ENCODE peak calls at places on chromosomes 16 and 17, in seven cellular contexts. E is WTC11, P is HCT116, Y is A549, V is GM12878, K is SK-N-SH, C is K562. D is an unnamed sample.
A peak's percentile ranks its signal among the peaks of the same experiment; 100 is the strongest.

GRCh38 chr16:74740795-74741304 is 33.8 kb downstream of the FA2H start:
- DNase-seq in Y (peak; percentile 95), K (no peak), C (no peak), P (peak; percentile 75), V (no peak), E (no peak), D (peak; percentile 25)

GRCh38 chr17:14270508-14270907 is 30.4 kb upstream of the HS3ST3B1 start:
- DNase-seq in E (no peak), C (no peak), Y (no peak), V (no peak), K (no peak), P (no peak), D (no peak)

GRCh38 chr16:75318737-75319136 is 67.3 kb upstream of the BCAR1 start:
- DNase-seq in C (no peak), V (no peak), Y (no peak), E (no peak), K (no peak), P (no peak), D (no peak)

GRCh38 chr17:47276444-47276843 is 22.8 kb downstream of the ITGB3 start:
- DNase-seq in Y (no peak), E (no peak), P (no peak), V (no peak), K (no peak), C (no peak), D (no peak)

GRCh38 chr16:67254809-67255552 is 6.2 kb downstream of the SLC9A5 start:
- DNase-seq in P (no peak), E (no peak), V (no peak), Y (no peak), C (peak; percentile 71), K (no peak), D (no peak)

GRCh38 chr17:74866198-74866835 is 6.5 kb downstream of the FDXR start:
- DNase-seq in P (no peak), Y (no peak), C (no peak), K (no peak), V (no peak), E (no peak), D (no peak)

GRCh38 chr17:75404739-75405364 is 626 bp downstream of the GRB2 start:
- DNase-seq in K (peak; percentile 67), V (no peak), Y (peak; percentile 58), P (no peak), E (peak; percentile 47), C (peak; percentile 72), D (peak; percentile 58)

GRCh38 chr17:39617100-39617445 is 9.4 kb upstream of the NEUROD2 start:
- DNase-seq in V (no peak), K (no peak), Y (no peak), C (no peak), P (no peak), E (no peak), D (no peak)

GRCh38 chr16:53780051-53780450 is 76.1 kb downstream of the FTO start:
- DNase-seq in E (no peak), V (no peak), K (no peak), C (no peak), P (no peak), Y (no peak), D (no peak)

GRCh38 chr16:66952430-66953139 is 8.5 kb upstream of the CES3 start:
- DNase-seq in C (no peak), P (no peak), Y (no peak), V (no peak), K (no peak), E (no peak), D (no peak)

GRCh38 chr17:54455251-54455868 is 445.3 kb upstream of the TOM1L1 start:
- DNase-seq in K (no peak), P (no peak), E (no peak), V (no peak), C (no peak), Y (no peak), D (no peak)

GRCh38 chr17:45234641-45235040 is 13.0 kb downstream of the FMNL1 start:
- DNase-seq in C (peak; percentile 59), E (peak; percentile 81), P (no peak), Y (no peak), V (no peak), K (peak; percentile 79), D (peak; percentile 54)

GRCh38 chr16:12675852-12676251 is 127.8 kb downstream of the CPPED1 start:
- DNase-seq in C (peak; percentile 64), Y (peak; percentile 18), P (no peak), E (no peak), K (no peak), V (no peak), D (no peak)

GRCh38 chr17:46841561-46842379 is 9.6 kb upstream of the WNT9B start:
- DNase-seq in C (peak; percentile 52), V (no peak), Y (peak; percentile 54), P (no peak), K (peak; percentile 96), E (peak; percentile 78), D (peak; percentile 26)

GRCh38 chr17:2701161-2701995 is 10.2 kb downstream of the CLUH start:
- DNase-seq in C (no peak), P (no peak), V (no peak), K (peak; percentile 24), E (peak; percentile 10), Y (no peak), D (no peak)

GRCh38 chr16:69110406-69110805 is 5.0 kb downstream of the HAS3 start:
- DNase-seq in Y (no peak), P (no peak), C (no peak), K (no peak), V (no peak), E (no peak), D (no peak)

GRCh38 chr17:49576121-49576905 is 642 bp downstream of the NXPH3 start:
- DNase-seq in P (no peak), Y (no peak), K (peak; percentile 93), V (no peak), C (peak; percentile 47), E (peak; percentile 70), D (no peak)

GRCh38 chr17:73359987-73360410 is 48.2 kb upstream of the CDC42EP4 start:
- DNase-seq in P (peak; percentile 59), K (peak; percentile 63), E (peak; percentile 81), Y (no peak), V (no peak), C (no peak), D (no peak)

GRCh38 chr16:27401768-27402568 is at the start of gene IL21R:
- DNase-seq in V (peak; percentile 85), P (no peak), E (no peak), Y (no peak), C (peak; percentile 13), K (peak; percentile 38), D (peak; percentile 81)

GRCh38 chr16:4426021-4426684 is 485 bp downstream of the DNAJA3 start:
- DNase-seq in P (no peak), C (peak; percentile 64), K (peak; percentile 47), E (peak; percentile 21), Y (peak; percentile 18), V (no peak), D (peak; percentile 52)

GRCh38 chr17:82846061-82846691 is 6.4 kb upstream of the ZNF750 start:
- DNase-seq in C (no peak), V (no peak), Y (no peak), E (no peak), P (no peak), K (no peak), D (no peak)
- TF ChIP-seq MAX in C (no peak), V (no peak), Y (no peak), E (no peak), P (no peak), K (no peak), D (no peak)

DNA sequence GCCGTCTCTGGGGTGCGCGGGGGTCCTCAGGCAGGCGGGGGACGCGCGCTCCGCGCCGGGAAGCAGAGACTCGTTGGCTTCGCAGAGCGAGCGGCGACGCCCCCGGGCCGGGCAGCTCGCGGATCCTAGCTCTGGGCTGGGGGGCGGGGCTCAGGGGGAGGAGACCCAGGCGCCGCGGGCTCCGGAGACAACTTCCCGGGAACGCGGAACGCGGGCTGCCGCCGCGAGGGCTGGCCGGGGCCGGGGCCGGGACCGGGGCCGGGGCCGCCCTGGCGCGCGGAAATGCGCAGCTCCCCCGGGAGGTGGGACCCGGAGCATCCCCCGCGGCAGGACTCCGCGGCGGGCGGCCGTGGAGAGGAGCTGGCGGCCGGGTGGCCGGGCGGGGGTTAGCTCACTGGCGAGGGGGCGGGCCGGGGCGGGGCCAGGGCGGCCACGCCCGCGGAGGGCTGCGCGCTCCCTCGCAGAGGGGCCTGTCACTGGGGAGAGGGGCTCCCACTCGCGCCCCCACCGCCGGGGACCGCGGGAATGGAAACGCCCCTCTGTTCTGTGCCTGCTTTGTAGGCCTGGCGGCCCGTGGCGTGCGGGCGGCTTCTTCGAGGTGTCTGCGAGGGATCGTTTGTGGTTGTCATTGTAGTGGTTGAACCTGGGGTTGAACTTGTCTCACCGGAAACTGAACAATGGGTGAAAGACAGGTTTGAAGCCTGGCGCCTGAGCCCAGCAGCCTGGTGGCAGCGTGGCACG is at the start of gene GAS7:
- DNase-seq in E (peak; percentile 81), P (no peak), K (peak; percentile 65), C (no peak), V (no peak), Y (peak; percentile 61), D (peak; percentile 81)
- TF ChIP-seq MAX in E (no peak), P (no peak), K (no peak), C (no peak), V (no peak), Y (no peak), D (no peak)

GRCh38 chr17:31581022-31581483 is 189.6 kb downstream of the RAB11FIP4 start:
- DNase-seq in V (no peak), P (no peak), C (no peak), K (peak; percentile 84), Y (no peak), E (no peak), D (no peak)
- TF ChIP-seq MAX in V (no peak), P (no peak), C (no peak), K (peak; percentile 63), Y (no peak), E (no peak), D (no peak)

DNA sequence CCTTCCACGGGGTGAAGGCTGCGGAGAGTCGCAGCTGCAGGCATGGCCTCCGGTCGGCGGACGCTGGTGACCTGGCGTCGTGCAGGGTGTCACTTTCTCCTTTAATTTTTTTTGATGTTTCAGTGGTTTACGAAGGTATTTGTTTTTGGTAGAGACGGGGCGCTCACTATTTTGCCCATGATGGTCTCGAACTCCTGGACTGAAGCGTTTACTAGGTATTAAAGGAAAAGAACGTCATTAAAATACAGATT is 17.1 kb downstream of the ZNF213 start:
- DNase-seq in E (no peak), P (no peak), K (no peak), V (no peak), C (no peak), Y (no peak), D (no peak)
- TF ChIP-seq MAX in E (no peak), P (no peak), K (no peak), V (no peak), C (no peak), Y (no peak), D (no peak)

GRCh38 chr17:78797691-78798585 is 15.9 kb upstream of the CYTH1 start:
- DNase-seq in K (no peak), E (no peak), V (no peak), C (no peak), Y (no peak), P (no peak), D (no peak)
- TF ChIP-seq MAX in K (no peak), E (no peak), V (no peak), C (no peak), Y (no peak), P (no peak), D (no peak)

GRCh38 chr16:21953541-21953902 is 361 bp downstream of the UQCRC2 start:
- DNase-seq in E (no peak), P (no peak), K (no peak), C (no peak), V (no peak), Y (no peak), D (no peak)
- TF ChIP-seq MAX in E (no peak), P (no peak), K (no peak), C (no peak), V (no peak), Y (no peak), D (no peak)